ENCODE peak calls at places on chromosomes 3 and 15, in four cellular contexts. V, G, H and T are unnamed samples.

GRCh38 chr3:50351318-50351687 is 641 bp downstream of the CYB561D2 start:
- DNase-seq in V (no peak), H (no peak), G (no peak), T (no peak)

GRCh38 chr15:31469801-31470545 is 143.3 kb downstream of the KLF13 start:
- DNase-seq in G (no peak), V (peak; percentile 34), H (no peak), T (no peak)

GRCh38 chr3:124125320-124125719 is 133.4 kb upstream of the ROPN1 start:
- DNase-seq in V (no peak), H (no peak), G (no peak), T (no peak)

GRCh38 chr15:60945196-60945595 is 283.9 kb downstream of the RORA start:
- DNase-seq in H (no peak), G (no peak), V (peak; percentile 69), T (no peak)

GRCh38 chr15:74127954-74128784 is 2.2 kb upstream of the ISLR2 start:
- DNase-seq in H (peak; percentile 36), V (no peak), G (no peak), T (peak; percentile 52)

GRCh38 chr15:48890375-48890972 is 12.5 kb downstream of the EID1 start:
- DNase-seq in V (no peak), G (no peak), H (no peak), T (no peak)

GRCh38 chr15:52100807-52101206 is 11.8 kb downstream of the BCL2L10 start:
- DNase-seq in G (no peak), V (peak; percentile 88), H (peak; percentile 66), T (peak; percentile 68)

GRCh38 chr15:96372554-96372953 is 42.1 kb downstream of the NR2F2 start:
- DNase-seq in G (no peak), V (no peak), H (no peak), T (no peak)

GRCh38 chr3:112170046-112170445 is 37.0 kb upstream of the GCSAM start:
- DNase-seq in V (no peak), H (no peak), G (no peak), T (no peak)

GRCh38 chr3:172132721-172133311 is 93.4 kb downstream of the FNDC3B start:
- DNase-seq in V (no peak), H (no peak), G (no peak), T (no peak)

GRCh38 chr3:193902557-193903256 is 233.2 kb upstream of the HES1 start:
- DNase-seq in G (no peak), V (no peak), H (no peak), T (no peak)

GRCh38 chr3:178352300-178353021 is 183.8 kb upstream of the KCNMB2 start:
- DNase-seq in G (no peak), V (no peak), H (peak; percentile 70), T (no peak)

GRCh38 chr15:35980719-35981118 is 434.8 kb upstream of the DPH6 start:
- DNase-seq in G (no peak), H (peak; percentile 11), V (no peak), T (no peak)

GRCh38 chr3:78765671-78766485 is 1001.9 kb downstream of the ROBO1 start:
- DNase-seq in V (no peak), G (no peak), H (no peak), T (no peak)

GRCh38 chr3:68504185-68504584 is 428.2 kb downstream of the TAFA4 start:
- DNase-seq in V (no peak), H (no peak), G (no peak), T (no peak)

GRCh38 chr3:73427018-73427750 is 197.6 kb downstream of the PDZRN3 start:
- DNase-seq in G (no peak), H (no peak), V (no peak), T (no peak)

GRCh38 chr15:92656089-92656488 is 514 bp upstream of the FAM174B start:
- DNase-seq in G (no peak), H (no peak), V (no peak), T (no peak)

GRCh38 chr3:45398167-45398566 is 9.8 kb downstream of the LARS2 start:
- DNase-seq in H (no peak), G (no peak), V (no peak), T (no peak)
- H3K36me3 ChIP-seq in H (no peaks in the 10 kb centered on the region), G (peaks cover 95% of the 10 kb centered on the region), V (peaks cover 64% of the 10 kb centered on the region), T (peaks cover 12% of the 10 kb centered on the region)

GRCh38 chr3:159837725-159838124 is 150.9 kb upstream of the IL12A start:
- DNase-seq in G (no peak), V (no peak), H (no peak), T (no peak)

GRCh38 chr3:159838936-159839335 is 149.7 kb upstream of the IL12A start:
- DNase-seq in G (no peak), H (no peak), V (no peak), T (no peak)

GRCh38 chr3:159840900-159841299 is 147.7 kb upstream of the IL12A start:
- DNase-seq in V (no peak), H (no peak), G (no peak), T (no peak)

GRCh38 chr3:159841766-159842165 is 146.9 kb upstream of the IL12A start:
- DNase-seq in H (no peak), G (no peak), V (no peak), T (no peak)

GRCh38 chr3:159839561-159840379 is 148.9 kb upstream of the IL12A start:
- DNase-seq in G (no peak), V (no peak), H (peak; percentile 32), T (no peak)
- H3K4me3 ChIP-seq in G (no peak within 1 kb of the TSS), V (peak within 1 kb of the TSS; percentile 52), H (no peak within 1 kb of the TSS), T (no peak within 1 kb of the TSS)

GRCh38 chr3:119220198-119220597 is 20.5 kb downstream of the B4GALT4 start:
- DNase-seq in V (no peak), H (no peak), G (no peak), T (no peak)
- H3K36me3 ChIP-seq in V (peaks cover 68% of the 10 kb centered on the region), H (peaks cover 3% of the 10 kb centered on the region), G (peaks cover 84% of the 10 kb centered on the region), T (peaks cover 7% of the 10 kb centered on the region)

GRCh38 chr3:25169146-25169545 is 258.9 kb upstream of the RARB start:
- DNase-seq in H (no peak), G (no peak), V (no peak), T (no peak)
- H3K4me3 ChIP-seq in H (no peak overlapping the region), G (no peak overlapping the region), V (no peak overlapping the region), T (no peak overlapping the region)

GRCh38 chr3:184143327-184143726 is 8.2 kb downstream of the EIF2B5 start:
- DNase-seq in H (no peak), G (no peak), V (no peak), T (no peak)
- H3K36me3 ChIP-seq in H (no peaks in the 10 kb centered on the region), G (peaks cover 85% of the 10 kb centered on the region), V (peaks cover 79% of the 10 kb centered on the region), T (peaks cover 35% of the 10 kb centered on the region)

GRCh38 chr15:61989698-61990097 is 70.5 kb downstream of the VPS13C start:
- DNase-seq in V (no peak), H (no peak), G (no peak), T (no peak)

GRCh38 chr15:61983087-61983486 is 77.2 kb downstream of the VPS13C start:
- DNase-seq in H (no peak), V (no peak), G (no peak), T (no peak)

GRCh38 chr15:61992518-61992917 is 67.7 kb downstream of the VPS13C start:
- DNase-seq in G (no peak), H (no peak), V (no peak), T (no peak)

GRCh38 chr15:61987824-61988223 is 72.4 kb downstream of the VPS13C start:
- DNase-seq in H (no peak), V (no peak), G (no peak), T (no peak)
- H3K4me3 ChIP-seq in H (no peak overlapping the region), V (no peak overlapping the region), G (no peak overlapping the region), T (no peak overlapping the region)

DNA sequence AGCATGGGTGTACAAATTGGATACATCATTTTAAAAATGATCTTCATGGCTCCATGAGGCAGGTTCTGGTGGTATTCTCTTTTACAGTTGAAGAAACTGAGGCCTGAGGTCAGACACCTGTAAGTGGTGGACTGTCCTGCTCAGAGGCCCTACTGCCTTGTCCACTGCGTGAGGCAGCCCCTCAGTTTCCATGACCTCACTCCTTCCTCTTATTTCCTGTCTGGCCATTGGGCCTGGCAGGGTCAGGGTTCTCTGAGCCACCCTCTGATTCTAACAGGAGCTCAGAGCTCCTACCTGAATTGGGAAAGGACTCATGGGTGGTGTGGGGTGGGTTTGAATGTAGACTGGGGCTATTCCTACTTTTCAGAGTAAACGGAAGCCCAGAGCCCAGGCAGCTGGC is 17.5 kb downstream of the PLEKHO2 start:
- DNase-seq in V (no peak), H (no peak), G (no peak), T (no peak)
- H3K36me3 ChIP-seq in V (peaks cover 54% of the 10 kb centered on the region), H (no peaks in the 10 kb centered on the region), G (peaks cover 74% of the 10 kb centered on the region), T (peaks cover 64% of the 10 kb centered on the region)